ENCODE peak calls at places on chromosomes 3 and 15, in ten cellular contexts. Z is lung, J is body of pancreas, D is A549, B is tibial nerve, O is K562, U is fibroblast of lung, K is psoas muscle, G is heart left ventricle, Q is SK-N-SH. I is an unnamed sample.

GRCh38 chr3:126170073-126170916 is 10.1 kb downstream of the ALDH1L1 start:
- DNase-seq in Z (no peak), J (no peak), D (no peak), B (no peak), O (no peak), U (no peak), K (no peak), G (no peak), Q (no peak), I (no peak)

GRCh38 chr3:67302419-67302979 is 304.4 kb downstream of the KBTBD8 start:
- DNase-seq in Z (no peak), J (no peak), D (no peak), B (no peak), O (no peak), U (no peak), K (no peak), G (no peak), Q (no peak), I (no peak)

GRCh38 chr15:48352474-48353072 is 21.3 kb downstream of the DUT start:
- DNase-seq in Z (peak; percentile 46), J (peak; percentile 56), D (peak; percentile 71), B (peak; percentile 66), O (peak; percentile 56), U (peak; percentile 74), K (peak; percentile 27), G (peak; percentile 32), Q (peak; percentile 63), I (peak; percentile 79)

GRCh38 chr3:34582054-34582453 is 783.6 kb downstream of the PDCD6IP start:
- DNase-seq in Z (no peak), J (no peak), D (peak; percentile 10), B (no peak), O (no peak), U (no peak), K (no peak), G (no peak), Q (no peak), I (no peak)

GRCh38 chr3:185561958-185562357 is 9.6 kb upstream of the LIPH start:
- DNase-seq in Z (peak; percentile 66), J (no peak), D (no peak), B (no peak), O (no peak), U (no peak), K (no peak), G (no peak), Q (no peak), I (no peak)

GRCh38 chr3:51945031-51945840 is 3.1 kb downstream of the PARP3 start:
- DNase-seq in Z (no peak), J (no peak), D (no peak), B (no peak), O (no peak), U (no peak), K (no peak), G (peak; percentile 14), Q (no peak), I (no peak)

GRCh38 chr15:57690341-57690966 is 16.1 kb upstream of the POLR2M start:
- DNase-seq in Z (no peak), J (no peak), D (no peak), B (no peak), O (no peak), U (no peak), K (no peak), G (no peak), Q (no peak), I (no peak)

GRCh38 chr15:89122532-89123525 is 34.6 kb downstream of the ABHD2 start:
- DNase-seq in Z (no peak), J (peak; percentile 11), D (no peak), B (no peak), O (no peak), U (no peak), K (no peak), G (no peak), Q (no peak), I (no peak)

GRCh38 chr3:177538743-177539730 is 341.8 kb upstream of the TBL1XR1 start:
- DNase-seq in Z (no peak), J (no peak), D (no peak), B (no peak), O (no peak), U (no peak), K (no peak), G (no peak), Q (no peak), I (no peak)

GRCh38 chr15:46654993-46655392 is 1020.2 kb downstream of the SQOR start:
- DNase-seq in Z (no peak), J (no peak), D (no peak), B (no peak), O (no peak), U (peak; percentile 59), K (no peak), G (no peak), Q (no peak), I (no peak)

DNA sequence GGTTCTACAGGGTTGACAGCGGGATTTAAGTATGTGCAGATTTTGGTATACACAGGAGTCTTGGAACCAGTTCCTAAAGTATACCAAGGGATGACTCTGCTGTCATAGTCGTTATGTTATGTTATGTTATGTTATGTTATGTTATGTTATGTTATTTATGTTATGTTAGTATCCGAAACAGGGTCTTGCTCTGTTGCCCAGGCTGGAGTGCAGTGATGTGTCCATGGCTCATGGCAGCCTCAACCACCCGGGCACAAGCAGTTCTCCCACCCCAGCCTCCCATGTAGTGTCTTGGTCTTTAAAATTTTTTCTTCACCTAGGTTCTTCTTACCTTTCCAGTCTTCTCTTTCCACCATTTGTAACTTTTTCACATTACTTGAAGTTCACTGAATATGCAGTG is 21.7 kb downstream of the PPP4R2 start:
- DNase-seq in Z (no peak), J (no peak), D (no peak), B (no peak), O (no peak), U (no peak), K (no peak), G (no peak), Q (no peak), I (no peak)
- H3K4me1 ChIP-seq in Z (peaks cover 8% of the 10 kb centered on the region), J (peaks cover 24% of the 10 kb centered on the region), D (peaks cover 22% of the 10 kb centered on the region), B (peaks cover 14% of the 10 kb centered on the region), O (no peaks in the 10 kb centered on the region), U (no peaks in the 10 kb centered on the region), K (peaks cover 31% of the 10 kb centered on the region), G (peaks cover 14% of the 10 kb centered on the region), Q (no peaks in the 10 kb centered on the region), I (peaks cover 5% of the 10 kb centered on the region)

GRCh38 chr3:43637702-43638101 is 15.9 kb upstream of the ANO10 start:
- DNase-seq in Z (no peak), J (no peak), D (no peak), B (no peak), O (no peak), U (no peak), K (no peak), G (no peak), Q (no peak), I (no peak)

GRCh38 chr3:43641306-43642114 is 19.7 kb upstream of the ANO10 start:
- DNase-seq in Z (no peak), J (no peak), D (no peak), B (no peak), O (no peak), U (peak; percentile 71), K (no peak), G (no peak), Q (no peak), I (no peak)

GRCh38 chr3:43644443-43644842 is 22.6 kb upstream of the ANO10 start:
- DNase-seq in Z (no peak), J (no peak), D (no peak), B (no peak), O (no peak), U (no peak), K (no peak), G (no peak), Q (no peak), I (no peak)

GRCh38 chr3:43632986-43633385 is 11.2 kb upstream of the ANO10 start:
- DNase-seq in Z (no peak), J (no peak), D (no peak), B (no peak), O (no peak), U (no peak), K (no peak), G (no peak), Q (no peak), I (no peak)

GRCh38 chr3:43638594-43639447 is 17.0 kb upstream of the ANO10 start:
- DNase-seq in Z (peak; percentile 44), J (peak; percentile 45), D (peak; percentile 54), B (no peak), O (peak; percentile 82), U (peak; percentile 39), K (no peak), G (no peak), Q (no peak), I (no peak)
- TF ChIP-seq CTCF in Z (no peak), J (no peak), D (peak; percentile 44), B (no peak), O (peak; percentile 92), U (no peak), K (no peak), G (no peak), Q (peak; percentile 24), I (no peak)

GRCh38 chr3:192914873-192915272 is 2.8 kb downstream of the MB21D2 start:
- DNase-seq in Z (no peak), J (no peak), D (no peak), B (no peak), O (no peak), U (no peak), K (no peak), G (no peak), Q (no peak), I (no peak)
- H3K4me3 ChIP-seq in Z (no peak overlapping the region), J (no peak overlapping the region), D (no peak overlapping the region), B (no peak overlapping the region), O (no peak overlapping the region), U (no peak overlapping the region), K (no peak overlapping the region), G (no peak overlapping the region), Q (peak overlapping the region; percentile 46), I (no peak overlapping the region)

GRCh38 chr15:73923488-73924164 is 2.6 kb upstream of the LOXL1 start:
- DNase-seq in Z (no peak), J (no peak), D (no peak), B (no peak), O (no peak), U (no peak), K (no peak), G (no peak), Q (no peak), I (no peak)
- H3K4me1 ChIP-seq in Z (peaks cover 22% of the 10 kb centered on the region), J (peaks cover 53% of the 10 kb centered on the region), D (peaks cover 18% of the 10 kb centered on the region), B (peaks cover 43% of the 10 kb centered on the region), O (peaks cover 26% of the 10 kb centered on the region), U (peaks cover 50% of the 10 kb centered on the region), K (peaks cover 35% of the 10 kb centered on the region), G (peaks cover 64% of the 10 kb centered on the region), Q (peaks cover 50% of the 10 kb centered on the region), I (peaks cover 46% of the 10 kb centered on the region)

GRCh38 chr15:64046347-64047153 is at the start of gene DAPK2:
- DNase-seq in Z (peak; percentile 68), J (peak; percentile 78), D (peak; percentile 66), B (peak; percentile 35), O (peak; percentile 94), U (peak; percentile 51), K (peak; percentile 79), G (peak; percentile 82), Q (peak; percentile 97), I (peak; percentile 79)
- TF ChIP-seq CTCF in Z (peak; percentile 44), J (peak; percentile 48), D (peak; percentile 99), B (peak; percentile 89), O (peak; percentile 76), U (peak; percentile 41), K (peak; percentile 88), G (peak; percentile 69), Q (peak; percentile 77), I (peak; percentile 65)

GRCh38 chr3:179658584-179658983 is 5.7 kb downstream of the USP13 start:
- DNase-seq in Z (no peak), J (no peak), D (no peak), B (no peak), O (no peak), U (no peak), K (no peak), G (no peak), Q (no peak), I (no peak)
- H3K4me3 ChIP-seq in Z (no peak overlapping the region), J (no peak overlapping the region), D (no peak overlapping the region), B (no peak overlapping the region), O (no peak overlapping the region), U (no peak overlapping the region), K (peak overlapping the region; percentile 25), G (no peak overlapping the region), Q (no peak overlapping the region), I (no peak overlapping the region)

GRCh38 chr3:141082064-141082463 is 30.9 kb downstream of the SPSB4 start:
- DNase-seq in Z (no peak), J (no peak), D (no peak), B (no peak), O (no peak), U (no peak), K (no peak), G (no peak), Q (no peak), I (no peak)
- H3K4me1 ChIP-seq in Z (peaks cover 3% of the 10 kb centered on the region), J (peaks cover 67% of the 10 kb centered on the region), D (no peaks in the 10 kb centered on the region), B (peaks cover 5% of the 10 kb centered on the region), O (no peaks in the 10 kb centered on the region), U (no peaks in the 10 kb centered on the region), K (peaks cover 38% of the 10 kb centered on the region), G (peaks cover 33% of the 10 kb centered on the region), Q (no peaks in the 10 kb centered on the region), I (peaks cover 22% of the 10 kb centered on the region)